ENCODE peak calls at places on chromosomes 4 and X, in eight cellular contexts. Y is SK-N-SH, F is sigmoid colon, A is heart right ventricle, K is astrocyte, R is heart left ventricle, G is tibial nerve, T is tibial artery. O is an unnamed sample.

GRCh38 chr4:94406668-94407437 is 44.9 kb upstream of the PDLIM5 start:
- DNase-seq in Y (peak), F (peak), A (peak), K (peak), R (no peak), G (peak), T (peak), O (no peak)

GRCh38 chr4:58766763-58767162 is 1656.6 kb upstream of the IGFBP7 start:
- DNase-seq in Y (no peak), F (no peak), A (no peak), K (no peak), R (no peak), G (no peak), T (no peak), O (no peak)

GRCh38 chrX:108156082-108156481 is 64.5 kb downstream of the ATG4A start:
- DNase-seq in Y (no peak), F (no peak), A (no peak), K (no peak), R (no peak), G (no peak), T (no peak), O (no peak)

GRCh38 chr4:82823062-82823461 is 24.5 kb upstream of the SCD5 start:
- DNase-seq in Y (no peak), F (no peak), A (no peak), K (peak), R (no peak), G (no peak), T (no peak), O (no peak)

GRCh38 chrX:56729152-56729557 is at the start of gene NBDY:
- DNase-seq in Y (peak), F (no peak), A (peak), K (peak), R (peak), G (peak), T (no peak), O (no peak)

GRCh38 chr4:2406920-2407319 is 11.5 kb downstream of the ZFYVE28 start:
- DNase-seq in Y (no peak), F (no peak), A (no peak), K (no peak), R (no peak), G (no peak), T (no peak), O (peak)

GRCh38 chr4:104395219-104395618 is 99.5 kb downstream of the CXXC4 start:
- DNase-seq in Y (no peak), F (no peak), A (no peak), K (peak), R (no peak), G (no peak), T (no peak), O (no peak)

GRCh38 chrX:136031626-136032025 is 46.4 kb downstream of the SLC9A6 start:
- DNase-seq in Y (no peak), F (no peak), A (no peak), K (no peak), R (no peak), G (no peak), T (no peak), O (no peak)

GRCh38 chr4:26454961-26455360 is 35.3 kb downstream of the CCKAR start:
- DNase-seq in Y (no peak), F (no peak), A (no peak), K (no peak), R (no peak), G (no peak), T (no peak), O (no peak)

GRCh38 chr4:144627663-144628076 is 18.3 kb upstream of the HHIP start:
- DNase-seq in Y (no peak), F (no peak), A (no peak), K (peak), R (no peak), G (no peak), T (no peak), O (no peak)

GRCh38 chrX:110167952-110168451 is 149.9 kb downstream of the AMMECR1 start:
- DNase-seq in Y (peak), F (no peak), A (peak), K (peak), R (no peak), G (no peak), T (no peak), O (no peak)

GRCh38 chrX:85004255-85004654 is 578 bp downstream of the APOOL start:
- DNase-seq in Y (peak), F (no peak), A (no peak), K (peak), R (no peak), G (no peak), T (no peak), O (no peak)

GRCh38 chr4:140020457-140021361 is 133.3 kb downstream of the MAML3 start:
- DNase-seq in Y (no peak), F (no peak), A (no peak), K (peak), R (no peak), G (no peak), T (no peak), O (no peak)

GRCh38 chrX:13371191-13371590 is 51.3 kb upstream of the ATXN3L start:
- DNase-seq in Y (no peak), F (no peak), A (no peak), K (no peak), R (no peak), G (no peak), T (no peak), O (no peak)

GRCh38 chrX:84188320-84188834 is 378 bp upstream of the RPS6KA6 start:
- DNase-seq in Y (peak), F (peak), A (peak), K (peak), R (peak), G (peak), T (peak), O (peak)

GRCh38 chr4:138696771-138697170 is 318.8 kb upstream of the NOCT start:
- DNase-seq in Y (no peak), F (no peak), A (no peak), K (peak), R (no peak), G (no peak), T (no peak), O (no peak)

GRCh38 chrX:41238543-41238942 is 95.4 kb upstream of the DDX3X start:
- DNase-seq in Y (no peak), F (no peak), A (no peak), K (peak), R (no peak), G (no peak), T (no peak), O (no peak)

GRCh38 chr4:77905651-77906263 is 43.1 kb downstream of the MRPL1 start:
- DNase-seq in Y (peak), F (no peak), A (no peak), K (no peak), R (no peak), G (no peak), T (no peak), O (no peak)

GRCh38 chr4:108060686-108061321 is 71.1 kb downstream of the HADH start:
- DNase-seq in Y (no peak), F (no peak), A (no peak), K (no peak), R (no peak), G (no peak), T (no peak), O (no peak)

GRCh38 chr4:159434496-159435241 is 331.8 kb downstream of the RAPGEF2 start:
- DNase-seq in Y (no peak), F (no peak), A (no peak), K (peak), R (no peak), G (no peak), T (no peak), O (no peak)

GRCh38 chr4:120801171-120801758 is 121.3 kb downstream of the PRDM5 start:
- DNase-seq in Y (peak), F (peak), A (peak), K (peak), R (no peak), G (no peak), T (peak), O (no peak)

GRCh38 chrX:433771-434170 is 47.1 kb upstream of the PPP2R3B start:
- DNase-seq in Y (no peak), F (peak), A (no peak), K (no peak), R (no peak), G (no peak), T (peak), O (no peak)

GRCh38 chr4:70280567-70280966 is 38.2 kb downstream of the CSN3 start:
- DNase-seq in Y (no peak), F (no peak), A (no peak), K (no peak), R (no peak), G (no peak), T (no peak), O (no peak)

GRCh38 chr4:81426770-81427604 is 44.7 kb downstream of the RASGEF1B start:
- DNase-seq in Y (no peak), F (no peak), A (no peak), K (peak), R (no peak), G (no peak), T (no peak), O (no peak)

GRCh38 chr4:2341911-2342652 is 76.4 kb downstream of the ZFYVE28 start:
- DNase-seq in Y (no peak), F (peak), A (no peak), K (no peak), R (peak), G (no peak), T (no peak), O (no peak)

GRCh38 chr4:16852644-16853043 is 45.8 kb downstream of the LDB2 start:
- DNase-seq in Y (no peak), F (no peak), A (no peak), K (no peak), R (no peak), G (no peak), T (no peak), O (no peak)

GRCh38 chr4:169663894-169664293 is 43.5 kb downstream of the CLCN3 start:
- DNase-seq in Y (no peak), F (no peak), A (no peak), K (peak), R (no peak), G (no peak), T (no peak), O (no peak)

GRCh38 chrX:140425712-140426395 is 79.0 kb downstream of the SOX3 start:
- DNase-seq in Y (no peak), F (no peak), A (no peak), K (peak), R (no peak), G (no peak), T (no peak), O (no peak)

GRCh38 chr4:42331040-42331439 is 66.2 kb upstream of the SHISA3 start:
- DNase-seq in Y (no peak), F (no peak), A (no peak), K (no peak), R (no peak), G (no peak), T (no peak), O (no peak)

GRCh38 chrX:329291-329910 is 10.8 kb upstream of the GTPBP6 start:
- DNase-seq in Y (no peak), F (peak), A (no peak), K (no peak), R (peak), G (no peak), T (peak), O (peak)

GRCh38 chrX:123665197-123665596 is 67.7 kb downstream of the THOC2 start:
- DNase-seq in Y (no peak), F (no peak), A (no peak), K (peak), R (no peak), G (no peak), T (no peak), O (no peak)

GRCh38 chr4:116357758-116358157 is 727.6 kb downstream of the TRAM1L1 start:
- DNase-seq in Y (no peak), F (no peak), A (no peak), K (peak), R (no peak), G (no peak), T (no peak), O (no peak)

GRCh38 chr4:577499-578450 is 1.7 kb upstream of the TMEM271 start:
- DNase-seq in Y (peak), F (no peak), A (no peak), K (peak), R (no peak), G (no peak), T (no peak), O (no peak)

GRCh38 chr4:61468091-61468720 is 268.1 kb downstream of the ADGRL3 start:
- DNase-seq in Y (no peak), F (no peak), A (no peak), K (peak), R (no peak), G (no peak), T (no peak), O (peak)

GRCh38 chrX:39582091-39582490 is 515.7 kb downstream of the BCOR start:
- DNase-seq in Y (no peak), F (no peak), A (no peak), K (peak), R (no peak), G (no peak), T (no peak), O (no peak)

GRCh38 chrX:110421499-110422455 is 63.1 kb downstream of the RTL9 start:
- DNase-seq in Y (no peak), F (no peak), A (no peak), K (no peak), R (no peak), G (no peak), T (no peak), O (no peak)

GRCh38 chr4:120524237-120524636 is 398.3 kb downstream of the PRDM5 start:
- DNase-seq in Y (no peak), F (no peak), A (no peak), K (no peak), R (no peak), G (no peak), T (no peak), O (no peak)

GRCh38 chr4:112706840-112707207 is 69.9 kb downstream of the LARP7 start:
- DNase-seq in Y (no peak), F (no peak), A (no peak), K (no peak), R (no peak), G (no peak), T (no peak), O (no peak)

GRCh38 chrX:72366746-72367145 is 61.0 kb upstream of the CITED1 start:
- DNase-seq in Y (no peak), F (no peak), A (no peak), K (no peak), R (no peak), G (no peak), T (no peak), O (no peak)

GRCh38 chr4:108849611-108850406 is 87.0 kb upstream of the ETNPPL start:
- DNase-seq in Y (no peak), F (no peak), A (no peak), K (peak), R (no peak), G (no peak), T (no peak), O (no peak)

GRCh38 chr4:119233750-119234149 is 21.2 kb downstream of the USP53 start:
- DNase-seq in Y (peak), F (no peak), A (no peak), K (no peak), R (no peak), G (no peak), T (no peak), O (no peak)
- H3K4me3 ChIP-seq in Y (no peak), F (no peak), A (no peak), K (no peak), R (no peak), G (no peak), T (no peak), O (no peak)

GRCh38 chr4:63787326-63787725 is 621.9 kb downstream of the TECRL start:
- DNase-seq in Y (no peak), F (no peak), A (no peak), K (no peak), R (no peak), G (no peak), T (no peak), O (no peak)

GRCh38 chr4:63788271-63788670 is 621.0 kb downstream of the TECRL start:
- DNase-seq in Y (no peak), F (no peak), A (no peak), K (no peak), R (no peak), G (no peak), T (no peak), O (no peak)

GRCh38 chr4:63786181-63786580 is 623.1 kb downstream of the TECRL start:
- DNase-seq in Y (no peak), F (no peak), A (no peak), K (no peak), R (no peak), G (no peak), T (no peak), O (no peak)

GRCh38 chr4:63795301-63795700 is 613.9 kb downstream of the TECRL start:
- DNase-seq in Y (no peak), F (no peak), A (no peak), K (no peak), R (no peak), G (no peak), T (no peak), O (no peak)

GRCh38 chr4:63790377-63790776 is 618.9 kb downstream of the TECRL start:
- DNase-seq in Y (no peak), F (no peak), A (no peak), K (no peak), R (no peak), G (no peak), T (no peak), O (no peak)
- H3K27ac ChIP-seq in Y (no peak), F (no peak), A (no peak), K (no peak), R (no peak), G (no peak), T (no peak), O (no peak)

GRCh38 chr4:53497446-53498069 is 93.7 kb downstream of the LNX1 start:
- DNase-seq in Y (no peak), F (peak), A (peak), K (no peak), R (no peak), G (peak), T (peak), O (no peak)
- TF ChIP-seq CTCF in Y (no peak), F (no peak), A (peak), K (no peak), R (no peak), G (no peak), T (no peak), O (no peak)

DNA sequence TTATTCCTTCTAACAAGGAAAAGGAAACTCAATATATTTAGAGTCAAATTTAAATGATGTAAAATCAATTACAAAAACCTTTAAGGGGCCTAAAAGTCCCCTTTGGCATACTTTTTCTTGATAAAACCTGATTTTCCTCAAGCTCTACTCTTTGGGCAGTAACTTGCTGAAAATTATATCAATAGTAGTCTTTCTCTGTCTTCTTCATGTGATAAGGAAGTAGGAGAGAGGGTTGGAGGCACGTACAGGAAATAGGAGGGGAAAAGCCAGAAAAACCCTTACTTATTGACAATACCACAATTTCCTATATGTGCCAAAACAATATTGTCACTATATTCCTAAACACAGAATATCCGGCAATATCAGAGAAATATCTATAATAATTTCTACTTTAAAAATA is 9.6 kb downstream of the RHOH start:
- DNase-seq in Y (no peak), F (no peak), A (no peak), K (no peak), R (no peak), G (no peak), T (no peak), O (no peak)
- H3K4me3 ChIP-seq in Y (no peak), F (no peak), A (no peak), K (no peak), R (no peak), G (no peak), T (no peak), O (no peak)

DNA sequence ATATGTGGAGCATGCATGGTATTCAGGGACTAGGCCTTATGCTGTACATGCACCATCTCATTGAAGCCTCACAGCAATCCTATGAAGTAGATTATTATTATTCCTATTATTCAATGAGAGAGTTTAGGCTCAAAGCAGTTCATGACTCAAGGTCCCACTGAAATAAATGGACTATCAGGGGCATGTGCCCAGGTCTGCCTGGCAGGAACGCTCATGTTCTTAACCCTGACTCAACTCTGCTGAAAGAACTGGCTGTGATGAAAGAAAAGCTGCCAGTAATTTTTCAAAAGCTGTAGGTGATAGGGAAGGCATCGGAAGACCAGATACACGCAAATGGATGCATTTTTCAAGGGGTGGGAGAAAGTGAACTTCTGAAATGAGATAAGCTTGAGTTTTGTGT is 243.4 kb downstream of the PTTG2 start:
- DNase-seq in Y (no peak), F (no peak), A (no peak), K (no peak), R (no peak), G (no peak), T (no peak), O (no peak)
- H3K27ac ChIP-seq in Y (no peak), F (no peak), A (no peak), K (no peak), R (no peak), G (no peak), T (peak), O (no peak)

DNA sequence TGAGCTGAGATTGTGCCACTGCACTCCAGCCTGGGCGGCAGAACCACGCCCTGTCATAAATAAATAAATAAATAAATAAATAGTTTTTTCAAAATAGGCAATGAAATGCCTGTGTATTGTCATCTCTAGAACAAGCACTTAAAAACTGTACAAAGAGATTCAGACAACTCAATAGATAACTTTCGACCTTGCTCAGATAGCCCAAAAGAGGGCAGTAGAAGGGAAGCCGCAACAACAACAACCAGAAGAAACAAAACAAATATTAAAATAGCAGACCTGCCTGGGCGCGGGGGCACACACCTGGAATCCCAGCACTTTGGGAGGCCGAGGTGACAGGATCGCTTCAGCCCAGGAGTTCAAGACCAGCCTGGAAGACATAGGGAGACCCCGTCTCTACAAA is 9.4 kb upstream of the CLDN34 start:
- DNase-seq in Y (no peak), F (no peak), A (no peak), K (no peak), R (no peak), G (no peak), T (no peak), O (no peak)
- TF ChIP-seq CTCF in Y (no peak), F (no peak), A (no peak), K (no peak), R (no peak), G (no peak), T (no peak), O (no peak)

GRCh38 chr4:68407868-68408190 is 39.4 kb upstream of the TMPRSS11E start:
- DNase-seq in Y (no peak), F (no peak), A (no peak), K (no peak), R (no peak), G (no peak), T (no peak), O (no peak)
- H3K4me3 ChIP-seq in Y (no peak), F (no peak), A (no peak), K (no peak), R (no peak), G (no peak), T (no peak), O (no peak)

DNA sequence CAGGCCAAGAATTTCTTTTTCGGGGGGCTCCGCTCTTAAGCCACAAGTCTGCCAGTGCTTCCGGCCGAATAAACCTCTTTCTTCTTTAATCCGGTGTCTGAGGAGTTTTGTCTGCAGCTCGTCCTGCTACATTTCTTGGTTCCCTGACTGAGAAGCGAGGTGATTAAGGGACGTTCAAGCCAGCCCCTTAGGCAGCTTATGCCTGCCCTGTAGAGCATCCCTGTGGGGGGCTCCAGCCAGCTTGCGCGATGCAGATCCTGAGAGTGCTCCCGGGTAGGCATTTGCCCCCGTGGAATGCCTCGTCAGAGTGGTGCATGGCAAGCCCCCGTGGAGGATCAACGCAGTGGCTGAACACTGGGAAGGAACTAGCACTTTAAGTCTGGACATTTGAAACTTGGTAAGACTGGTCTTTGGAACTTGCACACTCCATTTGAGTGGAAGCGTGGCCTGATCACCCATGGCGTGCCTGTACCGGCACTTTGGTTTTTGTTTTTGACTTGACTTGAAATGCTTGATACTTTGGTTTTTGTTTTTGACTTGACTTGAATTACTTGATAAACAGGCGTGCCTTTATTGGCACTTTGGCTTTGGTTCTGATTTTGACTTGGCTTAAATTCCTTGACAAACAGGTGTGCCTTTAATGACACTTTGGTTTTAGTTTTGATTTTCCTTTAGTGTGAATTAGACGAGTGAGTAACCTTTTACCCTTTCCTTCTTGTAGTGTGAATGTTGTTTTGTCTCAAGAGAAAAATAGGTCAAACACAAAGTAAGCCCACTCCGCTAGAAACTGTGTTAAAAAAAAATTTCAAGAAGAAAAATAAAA is 6.1 kb downstream of the ACOX3 start:
- DNase-seq in Y (no peak), F (no peak), A (no peak), K (no peak), R (no peak), G (no peak), T (no peak), O (no peak)
- H3K27ac ChIP-seq in Y (no peak), F (peak), A (no peak), K (no peak), R (no peak), G (peak), T (no peak), O (no peak)